ENCODE peak calls at places on chromosomes 13 and 19, in five cellular contexts. K is fibroblast of lung, D is Panc1, Z is RWPE1, R is mammary epithelial cell. P is an unnamed sample.

GRCh38 chr19:56217039-56217949 is 15.2 kb downstream of the ZSCAN5C start:
- DNase-seq in K (peak; percentile 39), R (peak; percentile 78), D (no peak), Z (peak; percentile 50), P (peak; percentile 53)

GRCh38 chr19:19123386-19123785 is 14.9 kb downstream of the TMEM161A start:
- DNase-seq in Z (no peak), R (no peak), K (no peak), D (no peak), P (no peak)

GRCh38 chr13:87998081-87998480 is 326.9 kb downstream of the SLITRK5 start:
- DNase-seq in D (no peak), Z (no peak), K (no peak), R (no peak), P (no peak)

GRCh38 chr19:34468400-34468799 is 13.2 kb upstream of the WTIP start:
- DNase-seq in D (no peak), R (no peak), K (no peak), Z (no peak), P (no peak)

GRCh38 chr19:55247621-55248099 is 11.2 kb downstream of the PPP6R1 start:
- DNase-seq in K (peak; percentile 26), R (peak; percentile 85), Z (peak; percentile 76), D (no peak), P (peak; percentile 53)

GRCh38 chr13:99993660-99994455 is 12.3 kb downstream of the ZIC2 start:
- DNase-seq in Z (no peak), R (no peak), K (no peak), D (no peak), P (no peak)

GRCh38 chr13:27662738-27663470 is 41.2 kb downstream of the POLR1D start:
- DNase-seq in R (no peak), D (no peak), Z (no peak), K (no peak), P (no peak)

GRCh38 chr19:15780595-15781418 is 6.7 kb upstream of the OR10H5 start:
- DNase-seq in D (no peak), R (peak; percentile 1), K (no peak), Z (no peak), P (no peak)

GRCh38 chr13:66348745-66349720 is 881.1 kb downstream of the PCDH9 start:
- DNase-seq in D (no peak), Z (no peak), K (no peak), R (no peak), P (no peak)

GRCh38 chr13:20193924-20194631 is 1.3 kb upstream of the GJB2 start:
- DNase-seq in K (no peak), Z (no peak), D (no peak), R (peak; percentile 37), P (no peak)

GRCh38 chr19:46859637-46860124 is 1.1 kb upstream of the ARHGAP35 start:
- DNase-seq in D (no peak), K (no peak), Z (no peak), R (no peak), P (no peak)

GRCh38 chr13:73335226-73335625 is 276.4 kb downstream of the KLF5 start:
- DNase-seq in K (peak; percentile 82), D (peak; percentile 8), Z (peak; percentile 69), R (peak; percentile 95), P (peak; percentile 98)

GRCh38 chr13:102214956-102215355 is 186.9 kb downstream of the FGF14 start:
- DNase-seq in K (no peak), D (no peak), Z (no peak), R (no peak), P (no peak)

GRCh38 chr19:20661150-20661819 is at the start of gene ZNF626:
- DNase-seq in R (peak; percentile 95), K (peak; percentile 97), D (peak; percentile 84), Z (peak; percentile 77), P (peak; percentile 81)

GRCh38 chr13:51950722-51951121 is 60.5 kb downstream of the ATP7B start:
- DNase-seq in R (no peak), D (no peak), K (no peak), Z (no peak), P (no peak)

GRCh38 chr13:26300140-26300539 is 46.2 kb downstream of the CDK8 start:
- DNase-seq in D (no peak), K (peak; percentile 89), Z (peak; percentile 12), R (peak; percentile 70), P (no peak)

GRCh38 chr19:16920816-16921529 is 32.2 kb downstream of the F2RL3 start:
- DNase-seq in K (peak; percentile 90), R (peak; percentile 96), Z (peak; percentile 89), D (no peak), P (peak; percentile 68)

GRCh38 chr19:12868540-12869112 is 12.6 kb downstream of the DNASE2 start:
- DNase-seq in K (peak; percentile 11), Z (peak; percentile 68), R (no peak), D (no peak), P (no peak)

GRCh38 chr13:48431987-48432615 is 19.2 kb upstream of the LPAR6 start:
- DNase-seq in Z (no peak), R (no peak), D (no peak), K (peak; percentile 41), P (no peak)

GRCh38 chr13:111171629-111172028 is 56.5 kb downstream of the ARHGEF7 start:
- DNase-seq in R (peak; percentile 25), Z (no peak), D (no peak), K (no peak), P (no peak)

GRCh38 chr13:24279706-24280105 is 29.7 kb upstream of the C1QTNF9 start:
- DNase-seq in K (no peak), R (no peak), Z (no peak), D (no peak), P (no peak)

GRCh38 chr13:24280722-24281121 is 28.7 kb upstream of the C1QTNF9 start:
- DNase-seq in K (no peak), D (no peak), Z (no peak), R (no peak), P (no peak)

GRCh38 chr13:24281188-24282008 is 28.0 kb upstream of the C1QTNF9 start:
- DNase-seq in D (no peak), R (no peak), K (no peak), Z (no peak), P (no peak)

GRCh38 chr13:24284876-24285275 is 24.5 kb upstream of the C1QTNF9 start:
- DNase-seq in R (no peak), Z (no peak), K (peak; percentile 4), D (no peak), P (no peak)

GRCh38 chr13:24282256-24282655 is 27.1 kb upstream of the C1QTNF9 start:
- DNase-seq in D (no peak), Z (no peak), R (no peak), K (no peak), P (no peak)
- H3K27ac ChIP-seq in D (no peak overlapping the region), Z (no peak overlapping the region), R (no peak overlapping the region), K (no peak overlapping the region), P (no peak overlapping the region)

GRCh38 chr19:1882786-1883692 is 2.3 kb downstream of the ABHD17A start:
- DNase-seq in Z (no peak), R (no peak), D (no peak), K (no peak), P (no peak)
- H3K27ac ChIP-seq in Z (peak overlapping the region; percentile 82), R (no peak overlapping the region), D (peak overlapping the region; percentile 39), K (no peak overlapping the region), P (no peak overlapping the region)

GRCh38 chr13:32139251-32139650 is 107.7 kb downstream of the FRY start:
- DNase-seq in D (no peak), R (no peak), K (no peak), Z (no peak), P (no peak)

GRCh38 chr13:32142115-32142514 is 110.5 kb downstream of the FRY start:
- DNase-seq in Z (no peak), K (no peak), R (no peak), D (no peak), P (no peak)

GRCh38 chr13:32140109-32140508 is 108.5 kb downstream of the FRY start:
- DNase-seq in K (no peak), Z (no peak), R (no peak), D (no peak), P (no peak)

GRCh38 chr13:32141462-32141861 is 109.9 kb downstream of the FRY start:
- DNase-seq in Z (no peak), D (no peak), K (no peak), R (no peak), P (no peak)

DNA sequence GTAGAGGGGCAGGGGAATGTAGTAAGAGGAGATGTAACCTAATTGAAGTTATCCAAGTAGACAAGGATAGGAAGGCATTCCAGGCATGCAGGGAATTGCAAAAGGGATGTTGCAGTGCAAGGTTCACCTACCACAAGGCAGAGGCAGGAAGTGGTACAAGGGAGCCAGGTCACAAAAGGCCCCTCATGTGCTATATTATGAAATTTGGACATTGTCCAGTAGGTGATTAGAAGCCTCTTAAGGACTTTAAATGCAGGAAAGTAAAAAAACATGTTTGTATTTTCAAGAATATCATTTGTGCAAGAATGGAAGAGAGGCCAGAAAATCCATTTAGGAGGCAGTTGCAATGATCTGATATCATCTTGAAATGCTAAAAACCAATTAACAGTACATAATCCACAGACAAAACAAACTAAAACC is 111.4 kb downstream of the FRY start:
- DNase-seq in D (no peak), R (peak; percentile 17), Z (no peak), K (peak; percentile 79), P (no peak)
- H3K27ac ChIP-seq in D (no peak overlapping the region), R (no peak overlapping the region), Z (no peak overlapping the region), K (no peak overlapping the region), P (no peak overlapping the region)

DNA sequence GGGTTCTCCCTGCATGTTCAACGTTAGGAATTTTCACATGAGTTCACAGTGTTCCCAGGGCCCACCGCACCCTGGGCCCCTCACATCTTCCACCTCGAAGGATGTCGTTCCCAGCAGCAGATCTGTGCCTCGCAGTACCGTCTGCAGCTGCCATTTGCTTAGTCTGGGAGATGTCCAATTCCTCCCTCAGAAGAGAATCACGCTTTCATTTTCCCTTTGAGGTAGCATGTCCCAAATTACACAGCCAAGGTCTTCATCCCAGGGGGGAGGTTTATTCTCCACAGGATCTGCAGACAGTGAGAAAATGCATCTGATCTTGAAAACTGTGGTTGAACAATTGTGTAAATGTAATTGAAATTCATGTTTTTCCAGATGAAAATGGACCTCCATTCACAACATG is 150.2 kb downstream of the DCT start:
- DNase-seq in D (no peak), R (no peak), Z (no peak), K (peak; percentile 76), P (no peak)
- H3K27ac ChIP-seq in D (no peak overlapping the region), R (no peak overlapping the region), Z (peak overlapping the region; percentile 66), K (peak overlapping the region; percentile 66), P (peak overlapping the region; percentile 80)